ENCODE peak calls at places on chromosomes 4 and X, in four cellular contexts. G, K, C and Q are unnamed samples.

GRCh38 chr4:147825451-147826287 is 93.8 kb downstream of the ARHGAP10 start:
- DNase-seq in G (no peak), K (no peak), C (no peak), Q (no peak)

GRCh38 chr4:174316546-174316945 is 32.8 kb downstream of the CEP44 start:
- DNase-seq in G (no peak), K (no peak), C (no peak), Q (no peak)

GRCh38 chr4:48970471-48970921 is 15.6 kb upstream of the CWH43 start:
- DNase-seq in G (no peak), K (no peak), C (no peak), Q (no peak)

GRCh38 chrX:45862801-45863200 is 662.1 kb upstream of the DIPK2B start:
- DNase-seq in G (peak; percentile 11), K (no peak), C (no peak), Q (no peak)

GRCh38 chr4:145511913-145512522 is 30.4 kb downstream of the SMAD1 start:
- DNase-seq in G (no peak), K (no peak), C (no peak), Q (no peak)

GRCh38 chrX:129955682-129956081 is 26.8 kb upstream of the BCORL1 start:
- DNase-seq in G (no peak), K (no peak), C (no peak), Q (no peak)

GRCh38 chr4:150573534-150573933 is 8.4 kb upstream of the MAB21L2 start:
- DNase-seq in G (no peak), K (no peak), C (no peak), Q (no peak)

GRCh38 chr4:65170768-65171514 is 499.3 kb downstream of the EPHA5 start:
- DNase-seq in G (no peak), K (no peak), C (no peak), Q (no peak)

GRCh38 chr4:173399016-173399415 is at the start of gene SCRG1:
- DNase-seq in G (peak; percentile 21), K (no peak), C (no peak), Q (no peak)

GRCh38 chr4:183101956-183102480 is 3.0 kb downstream of the WWC2 start:
- DNase-seq in G (no peak), K (no peak), C (peak; percentile 63), Q (no peak)

GRCh38 chrX:140343226-140343873 is 161.5 kb downstream of the SOX3 start:
- DNase-seq in G (no peak), K (no peak), C (no peak), Q (no peak)

GRCh38 chr4:52091811-52092210 is 40.7 kb downstream of the SPATA18 start:
- DNase-seq in G (no peak), K (no peak), C (peak; percentile 36), Q (no peak)

GRCh38 chrX:21972046-21972445 is 31.5 kb downstream of the SMS start:
- DNase-seq in G (no peak), K (no peak), C (no peak), Q (no peak)

GRCh38 chr4:183989931-183990330 is 84.8 kb downstream of the STOX2 start:
- DNase-seq in G (no peak), K (no peak), C (no peak), Q (no peak)

GRCh38 chr4:21652508-21653108 is 296.0 kb downstream of the KCNIP4 start:
- DNase-seq in G (no peak), K (no peak), C (no peak), Q (no peak)

GRCh38 chr4:159227984-159228383 is 125.1 kb downstream of the RAPGEF2 start:
- DNase-seq in G (peak; percentile 21), K (no peak), C (peak; percentile 3), Q (no peak)

GRCh38 chr4:161466321-161466720 is 697.5 kb downstream of the FSTL5 start:
- DNase-seq in G (no peak), K (no peak), C (no peak), Q (no peak)

GRCh38 chr4:31984872-31985271 is 1264.7 kb downstream of the PCDH7 start:
- DNase-seq in G (no peak), K (no peak), C (no peak), Q (no peak)

GRCh38 chr4:37780444-37781133 is 45.9 kb upstream of the PGM2 start:
- DNase-seq in G (no peak), K (no peak), C (peak; percentile 36), Q (no peak)

GRCh38 chr4:82842593-82842992 is 44.0 kb upstream of the SCD5 start:
- DNase-seq in G (no peak), K (peak; percentile 17), C (peak; percentile 13), Q (no peak)

GRCh38 chr4:165335163-165335703 is 7.8 kb downstream of the MSMO1 start:
- DNase-seq in G (no peak), K (no peak), C (no peak), Q (no peak)

GRCh38 chr4:48360285-48360965 is 19.1 kb downstream of the SLAIN2 start:
- DNase-seq in G (no peak), K (no peak), C (no peak), Q (no peak)

GRCh38 chr4:53098681-53099121 is 236.6 kb downstream of the RASL11B start:
- DNase-seq in G (no peak), K (no peak), C (no peak), Q (no peak)

GRCh38 chr4:8544741-8545438 is 35.3 kb upstream of the GPR78 start:
- DNase-seq in G (no peak), K (no peak), C (no peak), Q (no peak)

GRCh38 chr4:67286724-67287123 is 258.6 kb downstream of the CENPC start:
- DNase-seq in G (no peak), K (no peak), C (no peak), Q (no peak)

GRCh38 chr4:67291639-67292038 is 253.7 kb downstream of the CENPC start:
- DNase-seq in G (no peak), K (no peak), C (no peak), Q (no peak)

GRCh38 chr4:67292649-67293048 is 252.7 kb downstream of the CENPC start:
- DNase-seq in G (no peak), K (no peak), C (no peak), Q (no peak)

GRCh38 chr4:67292045-67292444 is 253.3 kb downstream of the CENPC start:
- DNase-seq in G (no peak), K (no peak), C (no peak), Q (no peak)

GRCh38 chr4:67288964-67289363 is 256.3 kb downstream of the CENPC start:
- DNase-seq in G (peak; percentile 73), K (peak; percentile 21), C (peak; percentile 14), Q (no peak)
- TF ChIP-seq CREM in G (no peak), K (no peak), C (no peak), Q (no peak)

DNA sequence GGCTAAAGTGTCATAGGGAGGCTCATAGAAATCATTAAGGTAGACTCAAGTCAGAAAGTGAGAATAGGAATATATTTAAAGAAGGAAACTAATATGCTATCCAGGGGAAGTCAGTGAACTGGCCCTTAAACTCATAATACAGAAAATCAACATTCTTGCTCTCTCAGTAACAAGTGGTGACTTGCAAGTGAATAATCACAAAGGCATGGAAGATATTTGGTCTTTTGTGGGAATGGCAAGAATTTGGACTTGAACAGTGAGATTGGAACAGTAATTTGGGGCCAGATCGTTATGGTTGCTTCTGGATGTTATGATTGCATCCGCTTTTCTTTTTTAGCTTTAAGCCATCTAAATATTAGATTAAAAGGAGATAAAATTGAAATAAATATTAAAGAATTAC is 103.8 kb downstream of the TBC1D19 start:
- DNase-seq in G (no peak), K (no peak), C (no peak), Q (no peak)
- TF ChIP-seq CREM in G (no peak), K (no peak), C (no peak), Q (no peak)

GRCh38 chr4:1061372-1061700 is 49.9 kb downstream of the FGFRL1 start:
- DNase-seq in G (no peak), K (no peak), C (no peak), Q (no peak)
- TF ChIP-seq CREM in G (no peak), K (no peak), C (no peak), Q (no peak)

GRCh38 chrX:2500091-2500680 is 590 bp downstream of the DHRSX start:
- DNase-seq in G (peak; percentile 51), K (peak; percentile 74), C (peak; percentile 18), Q (no peak)

GRCh38 chrX:2502120-2502667 is 1.4 kb upstream of the DHRSX start:
- DNase-seq in G (no peak), K (no peak), C (no peak), Q (no peak)

GRCh38 chrX:2501246-2502102 is 698 bp upstream of the DHRSX start:
- DNase-seq in G (no peak), K (no peak), C (no peak), Q (no peak)

GRCh38 chrX:2499507-2499906 is 1.3 kb downstream of the DHRSX start:
- DNase-seq in G (no peak), K (no peak), C (no peak), Q (no peak)

DNA sequence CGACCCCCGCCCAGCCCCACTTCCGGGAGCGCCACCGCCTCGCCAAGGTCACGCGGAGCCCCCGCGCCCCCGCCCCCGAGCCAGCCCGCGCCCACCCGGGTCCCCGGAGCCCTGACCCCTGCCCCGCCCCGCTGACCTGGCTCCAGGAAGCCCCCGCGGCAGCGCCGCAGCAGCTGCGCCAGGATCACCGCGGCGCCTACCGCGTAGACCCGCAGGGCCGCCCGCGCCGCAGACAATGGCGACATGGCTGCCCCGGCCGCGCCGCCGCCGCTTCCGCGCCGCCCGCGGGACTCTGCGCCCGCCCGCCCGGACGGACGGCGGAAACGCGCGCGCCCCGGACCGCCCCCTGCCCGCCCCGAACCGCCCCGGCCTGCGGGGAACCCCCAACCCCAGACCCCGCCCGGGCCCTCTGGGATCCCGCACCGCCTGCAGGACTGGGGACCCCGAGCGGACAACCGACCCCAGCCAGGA is at the start of the genes DHRSX and ZBED1:
- DNase-seq in G (peak; percentile 34), K (peak; percentile 83), C (no peak), Q (no peak)
- TF ChIP-seq CREM in G (no peak), K (no peak), C (no peak), Q (no peak)

GRCh38 chr4:122576261-122577188 is 44.3 kb downstream of the IL21 start:
- DNase-seq in G (no peak), K (peak; percentile 34), C (peak; percentile 46), Q (no peak)

GRCh38 chr4:122577189-122577553 is 43.7 kb downstream of the IL21 start:
- DNase-seq in G (no peak), K (no peak), C (no peak), Q (no peak)

GRCh38 chr4:122583906-122584305 is 37.0 kb downstream of the IL21 start:
- DNase-seq in G (no peak), K (no peak), C (no peak), Q (no peak)

GRCh38 chr4:122577808-122578781 is 42.8 kb downstream of the IL21 start:
- DNase-seq in G (peak; percentile 63), K (peak; percentile 66), C (peak; percentile 41), Q (no peak)
- TF ChIP-seq CREM in G (no peak), K (no peak), C (no peak), Q (no peak)

DNA sequence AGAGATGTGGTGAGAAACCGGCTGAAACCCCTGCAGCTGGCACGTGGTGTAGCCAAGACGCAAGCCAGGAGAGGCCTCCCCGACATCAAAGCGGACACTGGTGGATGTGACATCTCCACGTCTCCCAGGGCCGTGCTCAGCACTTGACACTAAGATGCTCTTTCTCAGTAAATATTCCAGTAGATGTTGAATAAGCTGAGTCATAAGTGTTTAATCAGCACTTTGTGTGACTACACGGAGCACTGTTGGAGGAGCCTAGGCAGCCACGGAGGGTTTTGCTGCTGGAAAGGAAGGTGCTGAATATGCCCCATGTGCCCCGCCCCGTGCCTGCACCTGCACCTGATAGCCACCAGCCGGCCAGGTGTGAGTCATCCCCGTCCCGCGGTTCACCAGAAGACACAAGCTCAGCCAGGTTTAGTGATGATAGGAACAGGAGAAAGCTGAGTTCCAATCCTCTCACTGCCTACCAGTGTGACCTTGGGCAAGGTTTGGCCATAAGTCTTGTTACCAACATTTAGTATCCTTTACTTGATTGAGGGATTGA is 29.0 kb upstream of the C4orf50 start:
- DNase-seq in G (peak; percentile 39), K (no peak), C (no peak), Q (no peak)
- TF ChIP-seq CREM in G (no peak), K (no peak), C (no peak), Q (no peak)